ENCODE peak calls at places on chromosomes 6 and 20, in eight cellular contexts. B, V, J, C, P, Y, H and L are unnamed samples.

GRCh38 chr6:52389626-52390360 is 27.8 kb downstream of the PAQR8 start:
- DNase-seq in B (peak; percentile 77), V (peak; percentile 89), J (no peak), C (peak; percentile 69), P (peak; percentile 76), Y (peak; percentile 46), H (no peak), L (no peak)

GRCh38 chr6:131349199-131349598 is 213.9 kb downstream of the AKAP7 start:
- DNase-seq in B (no peak), V (no peak), J (no peak), C (no peak), P (no peak), Y (no peak), H (no peak), L (no peak)

GRCh38 chr6:75852721-75853120 is 103.7 kb downstream of the MYO6 start:
- DNase-seq in B (no peak), V (no peak), J (no peak), C (peak; percentile 33), P (peak; percentile 21), Y (peak; percentile 33), H (no peak), L (no peak)

GRCh38 chr6:49570474-49571079 is 20.1 kb downstream of the C6orf141 start:
- DNase-seq in B (no peak), V (no peak), J (no peak), C (peak; percentile 2), P (no peak), Y (peak; percentile 10), H (no peak), L (no peak)

GRCh38 chr20:37461376-37461775 is 59.7 kb upstream of the NNAT start:
- DNase-seq in B (no peak), V (no peak), J (no peak), C (no peak), P (no peak), Y (no peak), H (no peak), L (no peak)

GRCh38 chr20:4809707-4810106 is 88.0 kb downstream of the PRND start:
- DNase-seq in B (peak; percentile 30), V (no peak), J (no peak), C (no peak), P (no peak), Y (no peak), H (no peak), L (no peak)

GRCh38 chr6:151765444-151765886 is 42.0 kb upstream of the ESR1 start:
- DNase-seq in B (peak; percentile 65), V (no peak), J (peak; percentile 6), C (peak; percentile 84), P (peak; percentile 59), Y (peak; percentile 90), H (peak; percentile 46), L (peak; percentile 68)

GRCh38 chr20:51586005-51586440 is 43.5 kb upstream of the NFATC2 start:
- DNase-seq in B (no peak), V (no peak), J (no peak), C (peak; percentile 98), P (peak; percentile 52), Y (peak; percentile 80), H (no peak), L (peak; percentile 92)

GRCh38 chr6:34237316-34237721 is 646 bp downstream of the HMGA1 start:
- DNase-seq in B (no peak), V (no peak), J (no peak), C (no peak), P (no peak), Y (no peak), H (no peak), L (peak; percentile 95)

GRCh38 chr20:37486186-37486999 is 34.7 kb upstream of the NNAT start:
- DNase-seq in B (no peak), V (no peak), J (no peak), C (no peak), P (no peak), Y (no peak), H (no peak), L (no peak)

GRCh38 chr20:36785308-36785707 is 11.7 kb upstream of the DSN1 start:
- DNase-seq in B (no peak), V (no peak), J (no peak), C (no peak), P (no peak), Y (no peak), H (no peak), L (peak; percentile 35)

GRCh38 chr6:72742274-72742673 is 120.4 kb downstream of the KCNQ5 start:
- DNase-seq in B (no peak), V (no peak), J (no peak), C (no peak), P (no peak), Y (no peak), H (no peak), L (no peak)

GRCh38 chr6:158669145-158670035 is 19.5 kb downstream of the SYTL3 start:
- DNase-seq in B (no peak), V (no peak), J (no peak), C (peak; percentile 31), P (no peak), Y (no peak), H (no peak), L (no peak)